ENCODE peak calls at places on chromosome 21, in eight cellular contexts. L, E, P, D, X, J, I and M are unnamed samples.

GRCh38 chr21:36706482-36706852 is 7.6 kb downstream of the SIM2 start:
- DNase-seq in E (peak; percentile 3), J (no peak), X (no peak), I (no peak), L (no peak), P (no peak), D (no peak), M (no peak)

GRCh38 chr21:14787312-14787711 is 241.2 kb upstream of the SAMSN1 start:
- DNase-seq in X (no peak), D (no peak), I (no peak), E (no peak), J (no peak), P (no peak), L (no peak), M (no peak)

GRCh38 chr21:37155216-37155615 is 82.2 kb downstream of the TTC3 start:
- DNase-seq in I (no peak), D (no peak), E (no peak), X (no peak), L (no peak), P (no peak), J (no peak), M (no peak)

GRCh38 chr21:36239585-36239984 is 80.4 kb upstream of the MORC3 start:
- DNase-seq in I (no peak), L (no peak), D (no peak), J (no peak), E (no peak), X (no peak), P (no peak), M (no peak)

GRCh38 chr21:39630191-39630591 is 17.5 kb downstream of the B3GALT5 start:
- DNase-seq in D (no peak), I (no peak), X (no peak), E (no peak), L (no peak), P (no peak), J (no peak), M (no peak)

GRCh38 chr21:34761758-34762330 is 93.0 kb downstream of the CLIC6 start:
- DNase-seq in X (no peak), D (no peak), P (no peak), E (no peak), J (no peak), I (no peak), L (no peak), M (no peak)

GRCh38 chr21:17834639-17835354 is 15.6 kb upstream of the C21orf91 start:
- DNase-seq in E (no peak), P (no peak), I (no peak), D (no peak), L (no peak), J (no peak), X (no peak), M (no peak)

GRCh38 chr21:18222346-18222745 is 22.3 kb upstream of the CHODL start:
- DNase-seq in D (no peak), X (no peak), P (no peak), L (no peak), J (no peak), I (no peak), E (no peak), M (no peak)

GRCh38 chr21:37658994-37659458 is 257.2 kb downstream of the KCNJ6 start:
- DNase-seq in X (peak; percentile 76), L (no peak), P (no peak), I (no peak), E (no peak), J (peak; percentile 67), D (no peak), M (no peak)

GRCh38 chr21:35559128-35559831 is 501.0 kb downstream of the SETD4 start:
- DNase-seq in E (no peak), L (no peak), D (no peak), X (no peak), I (no peak), J (peak; percentile 92), P (no peak), M (no peak)

GRCh38 chr21:38819719-38820147 is 14.0 kb downstream of the ETS2 start:
- DNase-seq in P (no peak), I (no peak), L (no peak), X (no peak), J (no peak), E (no peak), D (peak; percentile 75), M (no peak)

GRCh38 chr21:45427331-45428271 is 22.6 kb downstream of the COL18A1 start:
- DNase-seq in E (no peak), P (no peak), D (no peak), L (peak; percentile 72), X (peak; percentile 82), J (peak; percentile 90), I (no peak), M (no peak)

GRCh38 chr21:14880922-14881321 is 183.9 kb downstream of the NRIP1 start:
- DNase-seq in J (peak; percentile 54), P (no peak), L (no peak), D (no peak), I (no peak), E (no peak), X (peak; percentile 45), M (no peak)

GRCh38 chr21:42228709-42229220 is 9.8 kb downstream of the ABCG1 start:
- DNase-seq in L (no peak), E (no peak), P (no peak), X (no peak), D (peak; percentile 44), I (no peak), J (no peak), M (no peak)
- H3K4me3 ChIP-seq in L (no peak overlapping the region), E (no peak overlapping the region), P (no peak overlapping the region), X (no peak overlapping the region), D (peak overlapping the region; percentile 18), I (no peak overlapping the region), J (no peak overlapping the region), M (peak overlapping the region; percentile 29)

DNA sequence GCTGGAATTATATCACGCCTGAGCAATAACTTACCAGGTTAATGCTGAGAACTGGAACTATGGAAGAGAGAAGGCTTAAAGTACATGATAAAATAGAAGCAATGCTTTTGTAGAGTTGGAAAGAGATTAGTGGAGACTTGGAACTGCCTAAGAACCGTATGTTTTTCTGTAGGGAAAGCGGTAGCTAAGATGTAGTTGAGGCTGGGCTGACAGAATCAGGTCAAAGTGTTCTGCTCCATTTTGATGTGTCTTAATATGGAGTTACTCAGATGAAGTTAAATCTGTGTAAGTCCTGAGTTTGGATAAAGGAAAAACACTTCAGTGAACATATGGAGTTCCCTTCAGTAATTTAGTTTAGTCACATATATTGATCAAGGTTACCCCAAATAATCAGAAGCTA is 860.9 kb upstream of the CXADR start:
- DNase-seq in D (no peak), J (no peak), L (no peak), X (no peak), I (no peak), E (no peak), P (no peak), M (no peak)
- H3K4me3 ChIP-seq in D (no peak overlapping the region), J (no peak overlapping the region), L (no peak overlapping the region), X (no peak overlapping the region), I (no peak overlapping the region), E (no peak overlapping the region), P (no peak overlapping the region), M (no peak overlapping the region)

GRCh38 chr21:44263768-44264167 is 2.1 kb upstream of the DNMT3L start:
- DNase-seq in D (no peak), X (no peak), I (no peak), E (no peak), J (no peak), P (no peak), L (peak; percentile 5), M (no peak)
- H3K4me3 ChIP-seq in D (no peak overlapping the region), X (no peak overlapping the region), I (no peak overlapping the region), E (no peak overlapping the region), J (no peak overlapping the region), P (no peak overlapping the region), L (no peak overlapping the region), M (no peak overlapping the region)

GRCh38 chr21:43865471-43866181 is 603 bp downstream of the AGPAT3 start:
- DNase-seq in I (peak; percentile 76), J (peak; percentile 20), X (no peak), L (peak; percentile 82), D (peak; percentile 77), E (peak; percentile 64), P (peak; percentile 28), M (peak; percentile 57)

GRCh38 chr21:43864313-43864805 is 664 bp upstream of the AGPAT3 start:
- DNase-seq in E (peak; percentile 52), L (peak; percentile 80), D (peak; percentile 79), J (peak; percentile 31), I (peak; percentile 71), P (peak; percentile 37), X (no peak), M (peak; percentile 22)

GRCh38 chr21:43866659-43867331 is 1.8 kb downstream of the AGPAT3 start:
- DNase-seq in D (no peak), I (peak; percentile 74), E (no peak), X (no peak), P (no peak), L (peak; percentile 89), J (no peak), M (peak; percentile 61)

GRCh38 chr21:43866233-43866632 is 1.2 kb downstream of the AGPAT3 start:
- DNase-seq in I (no peak), P (peak; percentile 39), X (no peak), L (peak; percentile 63), E (peak; percentile 63), D (no peak), J (peak; percentile 52), M (peak; percentile 44)

DNA sequence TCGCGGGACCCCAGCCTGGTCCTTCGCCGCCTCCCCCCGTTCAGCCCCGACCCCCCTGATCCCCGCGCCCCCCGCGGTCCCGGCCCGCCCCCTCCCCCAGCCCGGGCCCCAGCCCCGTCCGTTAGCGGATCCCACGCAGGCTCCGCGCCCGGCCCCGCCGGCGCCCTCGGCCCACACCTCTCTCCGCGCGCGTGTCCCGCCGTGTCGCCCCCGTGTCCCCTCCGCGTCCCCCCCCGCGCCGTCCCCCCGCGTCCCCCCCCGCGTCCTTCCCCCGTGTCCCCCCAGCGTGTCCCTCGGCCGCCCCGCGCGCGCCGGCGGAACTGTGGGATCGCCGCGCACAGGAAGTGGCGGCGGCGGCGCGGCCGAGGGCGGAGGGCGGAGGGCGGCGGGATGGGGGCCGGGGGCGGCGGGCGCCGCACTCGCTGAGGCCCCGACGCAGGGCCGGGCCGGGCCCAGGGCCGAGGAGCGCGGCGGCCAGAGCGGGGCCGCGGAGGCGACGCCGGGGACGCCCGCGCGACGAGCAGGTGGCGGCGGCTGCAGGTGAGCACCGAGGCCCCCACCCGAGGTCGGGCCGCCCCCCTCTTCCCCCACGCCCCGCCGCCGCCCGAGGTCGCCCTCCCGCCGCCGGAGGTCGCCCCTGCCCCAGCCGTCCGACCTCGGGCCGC is at the start of gene AGPAT3:
- DNase-seq in X (no peak), P (peak; percentile 60), E (peak; percentile 64), J (no peak), L (peak; percentile 60), I (peak; percentile 46), D (no peak), M (peak; percentile 60)
- H3K4me3 ChIP-seq in X (peak within 1 kb of the TSS; percentile 71), P (peak within 1 kb of the TSS; percentile 86), E (peak within 1 kb of the TSS; percentile 69), J (peak within 1 kb of the TSS; percentile 50), L (peak within 1 kb of the TSS; percentile 78), I (peak within 1 kb of the TSS; percentile 85), D (peak within 1 kb of the TSS; percentile 85), M (peak within 1 kb of the TSS; percentile 62)

GRCh38 chr21:41169701-41170100 is 1.7 kb downstream of the BACE2 start:
- DNase-seq in J (peak; percentile 2), X (no peak), P (no peak), E (no peak), I (no peak), L (no peak), D (no peak), M (no peak)
- H3K4me3 ChIP-seq in J (no peak overlapping the region), X (peak overlapping the region; percentile 76), P (no peak overlapping the region), E (no peak overlapping the region), I (no peak overlapping the region), L (no peak overlapping the region), D (peak overlapping the region; percentile 75), M (no peak overlapping the region)